ENCODE peak calls at places on chromosomes 6 and 20, in nine cellular contexts. N is SJCRH30, M is brain microvascular endothelial cell, Y is dorsolateral prefrontal cortex, C is BE2C, H is HFF-Myc, F is upper lobe of right lung, B is AG04450, S is foreskin fibroblast. P is an unnamed sample.

GRCh38 chr6:16430661-16431089 is 192.3 kb downstream of the GMPR start:
- DNase-seq in B (peak; percentile 4), N (no peak), F (no peak), C (no peak), H (no peak), M (no peak), Y (no peak), S (peak; percentile 46), P (no peak)

GRCh38 chr6:37122861-37123260 is 47.1 kb upstream of the PIM1 start:
- DNase-seq in H (no peak), F (no peak), N (peak; percentile 33), Y (no peak), S (peak; percentile 46), M (no peak), C (no peak), B (no peak), P (no peak)

GRCh38 chr6:22334778-22335177 is 37.9 kb upstream of the PRL start:
- DNase-seq in Y (no peak), M (no peak), F (no peak), B (no peak), C (no peak), H (no peak), N (no peak), S (no peak), P (no peak)

GRCh38 chr20:4973330-4974097 is 27.8 kb downstream of the SLC23A2 start:
- DNase-seq in Y (no peak), C (no peak), F (peak; percentile 73), N (no peak), H (peak; percentile 39), M (peak; percentile 80), B (peak; percentile 70), S (peak; percentile 94), P (peak; percentile 47)

GRCh38 chr20:9298906-9299305 is 215.5 kb upstream of the LAMP5 start:
- DNase-seq in M (no peak), S (no peak), H (no peak), C (no peak), Y (no peak), F (no peak), B (no peak), N (no peak), P (no peak)

GRCh38 chr20:21096321-21097043 is 9.7 kb downstream of the LINC00237 start:
- DNase-seq in H (no peak), S (peak; percentile 54), M (peak; percentile 13), F (no peak), N (peak; percentile 38), B (no peak), C (peak; percentile 67), Y (peak; percentile 71), P (no peak)

GRCh38 chr6:93968126-93968525 is 548.8 kb upstream of the EPHA7 start:
- DNase-seq in H (no peak), S (no peak), C (no peak), M (no peak), B (no peak), F (no peak), N (no peak), Y (no peak), P (no peak)

GRCh38 chr6:149766156-149766768 is 16.7 kb downstream of the PCMT1 start:
- DNase-seq in N (no peak), B (no peak), S (peak; percentile 62), M (peak; percentile 97), C (no peak), Y (no peak), F (no peak), H (no peak), P (peak; percentile 70)

GRCh38 chr6:168318579-168319278 is 848 bp downstream of the DACT2 start:
- DNase-seq in S (no peak), Y (no peak), F (no peak), C (no peak), N (no peak), H (no peak), M (no peak), B (no peak), P (no peak)

GRCh38 chr20:24942679-24943078 is 6.4 kb upstream of the CST7 start:
- DNase-seq in H (no peak), Y (no peak), M (no peak), B (no peak), S (no peak), N (no peak), F (no peak), C (no peak), P (no peak)

GRCh38 chr6:11769244-11769643 is 9.4 kb downstream of the ADTRP start:
- DNase-seq in S (peak; percentile 35), C (no peak), M (peak; percentile 18), H (no peak), N (no peak), F (no peak), B (no peak), Y (no peak), P (no peak)

GRCh38 chr6:108521616-108522107 is 39.1 kb upstream of the FOXO3 start:
- DNase-seq in Y (no peak), S (no peak), B (no peak), M (no peak), C (no peak), F (no peak), N (no peak), H (no peak), P (no peak)

GRCh38 chr20:45098096-45098773 is 2.7 kb downstream of the KCNS1 start:
- DNase-seq in N (no peak), S (peak; percentile 63), C (no peak), H (no peak), M (peak; percentile 14), F (no peak), Y (no peak), B (no peak), P (no peak)

GRCh38 chr6:13395272-13396237 is 67.2 kb upstream of the TBC1D7 start:
- DNase-seq in F (no peak), H (peak; percentile 15), Y (peak; percentile 65), S (peak; percentile 77), B (peak; percentile 59), C (peak; percentile 82), N (peak; percentile 35), M (peak; percentile 87), P (peak; percentile 63)

DNA sequence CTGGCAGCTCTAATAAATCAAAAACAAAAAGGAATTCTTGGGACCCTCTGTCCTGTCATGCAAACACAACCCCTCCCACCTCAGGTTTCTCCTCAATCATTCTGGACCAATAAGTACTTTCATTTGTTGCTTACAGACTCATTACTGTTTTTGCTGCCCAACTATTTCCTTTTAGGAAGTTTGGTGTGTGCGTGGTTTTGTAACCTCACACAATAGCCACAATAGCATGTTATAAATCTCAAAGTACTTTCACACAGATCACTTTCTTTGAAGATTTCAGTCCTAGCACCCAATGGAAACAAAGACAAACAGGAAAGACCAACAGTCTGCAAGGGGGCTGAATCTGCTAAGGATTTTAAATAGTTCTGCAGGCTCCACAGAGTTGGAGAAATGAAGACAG is 4.4 kb downstream of the MRPL14 start:
- DNase-seq in M (no peak), N (no peak), Y (no peak), C (no peak), H (no peak), S (no peak), F (no peak), B (no peak), P (no peak)
- H3K4me3 ChIP-seq in M (no peak overlapping the region), N (no peak overlapping the region), Y (no peak overlapping the region), C (no peak overlapping the region), H (no peak overlapping the region), S (no peak overlapping the region), F (peak overlapping the region; percentile 15), B (no peak overlapping the region), P (no peak overlapping the region)

DNA sequence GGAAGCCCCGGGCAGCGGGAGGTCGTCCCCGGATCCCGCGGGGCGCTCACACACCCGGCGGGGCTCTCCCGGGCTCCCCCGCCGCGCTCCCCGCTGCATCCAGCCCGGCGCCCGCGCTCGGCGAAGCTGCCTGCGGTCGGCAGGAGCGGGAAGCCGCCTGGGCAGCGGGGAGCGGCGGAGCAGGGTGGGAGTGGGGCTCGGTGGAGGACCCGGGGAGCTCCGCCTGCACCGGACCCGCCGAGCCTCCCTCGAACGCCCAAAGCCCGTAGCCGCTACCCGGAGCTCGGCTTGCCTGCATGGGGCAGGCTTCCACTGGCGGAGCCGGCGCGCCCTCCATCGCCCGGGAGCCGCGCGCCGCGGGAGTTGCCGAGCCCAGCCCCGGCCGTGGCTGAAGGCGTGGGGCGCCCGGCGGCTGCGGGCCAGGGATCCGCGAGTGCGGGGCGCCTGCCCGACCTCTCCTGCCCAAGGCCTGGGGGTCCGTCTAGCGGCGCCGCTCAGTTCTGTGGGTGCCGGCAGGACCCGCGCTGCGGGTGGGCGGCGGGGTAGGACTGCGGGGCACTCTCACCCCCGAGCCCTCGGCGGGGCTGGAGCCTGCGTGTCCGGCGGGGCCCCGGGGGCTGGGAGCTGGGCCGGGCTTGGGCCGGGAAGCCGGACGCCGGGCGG is 671 bp downstream of the CDH4 start:
- DNase-seq in M (no peak), N (no peak), F (no peak), Y (no peak), C (peak; percentile 25), H (no peak), S (peak; percentile 76), B (no peak), P (no peak)
- H3K4me3 ChIP-seq in M (peak overlapping the region; percentile 56), N (no peak overlapping the region), F (no peak overlapping the region), Y (peak overlapping the region; percentile 57), C (peak overlapping the region; percentile 31), H (peak overlapping the region; percentile 43), S (peak overlapping the region; percentile 55), B (peak overlapping the region; percentile 65), P (peak overlapping the region; percentile 64)

GRCh38 chr6:26185802-26186201 is 98.6 kb downstream of the HFE start:
- DNase-seq in H (no peak), S (no peak), Y (no peak), M (no peak), N (no peak), B (no peak), F (no peak), C (no peak), P (no peak)

GRCh38 chr6:26183581-26184408 is 96.6 kb downstream of the HFE start:
- DNase-seq in S (peak; percentile 89), N (no peak), Y (peak; percentile 56), F (peak; percentile 75), H (peak; percentile 88), C (peak; percentile 50), B (peak; percentile 72), M (peak; percentile 49), P (peak; percentile 53)

GRCh38 chr6:26184492-26184891 is 97.3 kb downstream of the HFE start:
- DNase-seq in S (no peak), C (no peak), B (no peak), F (no peak), Y (no peak), N (no peak), M (no peak), H (no peak), P (no peak)

GRCh38 chr6:26186652-26187051 is 99.4 kb downstream of the HFE start:
- DNase-seq in F (no peak), S (no peak), M (no peak), N (no peak), H (no peak), C (no peak), Y (no peak), B (no peak), P (no peak)

DNA sequence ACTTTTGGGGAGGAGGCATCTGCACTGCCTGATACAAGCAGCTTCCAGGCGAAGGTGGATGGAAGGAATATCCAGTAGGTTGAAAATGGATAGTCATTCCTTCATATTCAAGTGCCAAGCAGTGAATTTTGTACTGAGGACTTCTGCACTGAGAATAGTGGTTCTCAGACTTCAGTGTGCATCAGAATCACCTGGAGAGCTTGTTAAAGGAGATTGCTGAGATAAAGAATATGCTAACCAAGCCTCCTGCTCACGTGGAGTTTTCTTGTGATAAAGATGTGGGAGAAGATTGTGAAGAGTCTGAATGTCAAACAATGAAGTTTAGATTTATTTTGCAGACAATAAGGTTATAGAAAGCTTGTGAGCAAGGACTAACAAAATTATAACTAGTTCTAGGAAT is 97.8 kb downstream of the HFE start:
- DNase-seq in B (no peak), H (no peak), S (no peak), F (no peak), C (no peak), N (no peak), Y (no peak), M (no peak), P (no peak)
- H3K4me3 ChIP-seq in B (no peak overlapping the region), H (no peak overlapping the region), S (no peak overlapping the region), F (no peak overlapping the region), C (no peak overlapping the region), N (no peak overlapping the region), Y (no peak overlapping the region), M (no peak overlapping the region), P (no peak overlapping the region)

GRCh38 chr20:57894522-57894921 is 184.7 kb upstream of the PMEPA1 start:
- DNase-seq in S (no peak), Y (no peak), M (no peak), C (no peak), F (no peak), N (no peak), H (no peak), B (no peak), P (no peak)
- H3K4me3 ChIP-seq in S (no peak overlapping the region), Y (no peak overlapping the region), M (no peak overlapping the region), C (no peak overlapping the region), F (no peak overlapping the region), N (no peak overlapping the region), H (no peak overlapping the region), B (no peak overlapping the region), P (no peak overlapping the region)